ENCODE peak calls at places on chromosomes 16 and 17, in six cellular contexts. X is right lobe of liver, A is cardiac muscle cell, O is hepatocyte, D is AG10803, I is GM13977. G is an unnamed sample.

GRCh38 chr17:61402073-61402541 is 2.5 kb downstream of the TBX2 start:
- DNase-seq in O (no peak), D (no peak), X (no peak), A (no peak), I (no peak), G (no peak)

GRCh38 chr17:81412490-81413093 is 17.3 kb downstream of the BAHCC1 start:
- DNase-seq in I (peak), A (peak), D (no peak), X (no peak), O (no peak), G (no peak)

GRCh38 chr16:28009586-28010373 is 53.7 kb downstream of the GSG1L start:
- DNase-seq in I (no peak), D (no peak), X (no peak), A (no peak), O (no peak), G (no peak)

GRCh38 chr16:50244504-50245416 is 21.6 kb upstream of the ADCY7 start:
- DNase-seq in X (no peak), D (no peak), A (no peak), O (no peak), I (no peak), G (no peak)

GRCh38 chr17:2931426-2931825 is 132.0 kb downstream of the OR1D5 start:
- DNase-seq in X (no peak), A (no peak), D (no peak), O (peak), I (no peak), G (no peak)

GRCh38 chr17:2215616-2216364 is 87.8 kb downstream of the SMG6 start:
- DNase-seq in D (peak), A (peak), X (peak), O (peak), I (peak), G (no peak)

GRCh38 chr17:77375917-77376651 is 235.3 kb downstream of the SEC14L1 start:
- DNase-seq in I (peak), O (peak), D (peak), A (peak), X (no peak), G (no peak)

GRCh38 chr16:49712106-49712505 is 143.8 kb downstream of the ZNF423 start:
- DNase-seq in O (no peak), D (no peak), I (no peak), A (no peak), X (no peak), G (no peak)

GRCh38 chr17:50028207-50029120 is 27.4 kb upstream of the ITGA3 start:
- DNase-seq in D (peak), A (peak), X (no peak), I (no peak), O (peak), G (peak)

GRCh38 chr17:81534157-81535006 is 6.2 kb downstream of the FSCN2 start:
- DNase-seq in O (no peak), A (no peak), X (no peak), I (no peak), D (no peak), G (no peak)

GRCh38 chr16:2473999-2474876 is 689 bp upstream of the TBC1D24 start:
- DNase-seq in O (peak), X (peak), D (peak), I (peak), A (peak), G (peak)

DNA sequence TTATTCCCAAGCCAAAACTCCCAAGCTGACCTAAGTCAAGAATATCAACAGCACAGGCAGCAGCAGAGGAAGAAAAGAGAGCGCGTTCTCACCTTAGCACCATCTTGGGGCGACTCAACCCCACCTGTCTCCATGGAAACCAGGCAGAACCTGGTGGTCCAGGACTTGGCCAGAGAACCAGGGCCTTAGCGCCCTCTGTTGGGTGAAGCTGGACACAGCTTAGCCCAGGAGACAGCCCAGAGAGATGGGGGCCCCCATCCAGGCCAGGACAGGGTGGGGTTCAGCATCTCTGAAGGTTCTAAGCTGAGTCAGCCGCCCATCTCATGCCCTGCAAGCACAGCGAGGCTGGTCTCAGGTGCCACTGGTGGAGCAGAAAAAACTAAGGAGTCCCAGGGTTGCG is 60.1 kb upstream of the TMEM132E start:
- DNase-seq in O (no peak), A (peak), X (no peak), D (no peak), I (peak), G (peak)
- TF ChIP-seq CTCF in O (peak), A (peak), X (peak), D (peak), I (peak), G (peak)

GRCh38 chr16:67179421-67180080 is 4.2 kb downstream of the MATCAP1 start:
- DNase-seq in I (no peak), X (no peak), O (no peak), D (no peak), A (no peak), G (no peak)
- TF ChIP-seq CTCF in I (no peak), X (peak), O (peak), D (peak), A (no peak), G (no peak)

GRCh38 chr17:29242051-29242450 is 4.6 kb upstream of the CRYBA1 start:
- DNase-seq in I (no peak), D (no peak), X (no peak), A (no peak), O (no peak), G (no peak)
- TF ChIP-seq CTCF in I (no peak), D (no peak), X (no peak), A (no peak), O (no peak), G (no peak)

DNA sequence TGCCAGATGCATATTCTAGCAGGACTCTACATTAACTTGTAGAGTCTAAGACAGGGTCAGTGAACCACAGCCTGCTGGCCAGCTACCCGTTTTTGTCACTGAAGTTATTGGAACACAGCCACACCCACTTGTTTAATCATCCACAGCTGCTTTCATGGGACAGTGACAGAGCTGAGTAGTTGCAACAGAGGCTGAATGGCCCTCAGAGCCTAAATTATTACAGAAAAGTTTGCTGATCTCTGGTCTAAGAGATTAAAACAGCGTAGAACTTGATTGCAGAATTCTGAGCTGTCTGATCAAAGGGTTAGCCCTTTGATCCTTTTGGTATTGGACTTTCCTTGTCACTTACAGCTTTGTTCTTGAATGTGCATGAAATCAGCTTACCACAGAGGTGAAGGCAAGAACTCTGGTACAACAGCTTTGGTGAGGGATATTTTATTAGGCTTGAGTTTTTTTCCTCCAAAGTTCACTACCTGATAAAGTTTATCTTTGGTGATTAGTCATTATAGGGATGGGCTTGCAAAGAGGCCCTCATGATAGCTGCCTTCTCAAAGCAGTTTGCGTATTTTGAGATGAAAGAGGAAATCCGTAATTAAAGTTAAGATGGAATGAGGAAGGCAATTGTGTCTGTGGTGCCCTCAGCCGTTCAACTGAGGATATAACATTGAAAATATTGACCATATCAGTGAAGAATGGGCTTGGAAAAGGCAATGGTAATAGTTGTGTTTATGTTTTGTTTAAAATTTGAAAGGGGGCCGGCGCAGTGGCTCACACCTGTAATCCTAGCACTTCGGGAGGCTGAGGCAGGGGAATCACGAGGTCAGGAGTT is 23.7 kb downstream of the ALDH3A2 start:
- DNase-seq in D (peak), A (no peak), X (peak), O (peak), I (no peak), G (peak)
- TF ChIP-seq CTCF in D (peak), A (peak), X (peak), O (no peak), I (no peak), G (no peak)

GRCh38 chr17:28346746-28347246 is 10.5 kb downstream of the POLDIP2 start:
- DNase-seq in I (no peak), O (peak), D (no peak), A (no peak), X (peak), G (peak)
- TF ChIP-seq CTCF in I (peak), O (peak), D (peak), A (peak), X (peak), G (peak)

DNA sequence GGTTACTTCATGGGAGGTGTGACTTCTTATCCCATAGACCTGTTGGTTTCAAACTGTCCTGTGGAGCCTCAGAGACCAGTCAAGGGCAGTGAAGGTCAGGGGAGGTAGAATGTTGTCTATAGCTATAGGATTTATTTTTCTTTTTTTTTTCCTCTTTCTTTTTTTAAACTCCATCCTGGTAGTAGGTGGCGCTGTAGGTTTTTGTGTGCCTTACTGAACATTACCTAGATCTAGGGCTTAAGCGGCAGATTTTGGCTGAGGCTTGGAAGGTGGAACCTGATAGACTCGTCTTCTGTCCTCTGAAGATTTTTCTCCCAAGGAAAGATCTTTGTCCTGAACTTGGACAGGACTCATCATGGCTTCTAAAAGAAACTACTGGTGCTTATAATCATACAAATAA is 8.2 kb upstream of the LASP1NB start:
- DNase-seq in D (no peak), X (no peak), I (no peak), A (no peak), O (no peak), G (no peak)
- TF ChIP-seq CTCF in D (no peak), X (no peak), I (no peak), A (no peak), O (peak), G (no peak)

GRCh38 chr16:659618-660017 is 8.3 kb upstream of the RHOT2 start:
- DNase-seq in O (no peak), X (no peak), I (no peak), D (no peak), A (no peak), G (no peak)

GRCh38 chr16:660132-660458 is 7.8 kb upstream of the RHOT2 start:
- DNase-seq in I (no peak), O (no peak), D (no peak), A (no peak), X (no peak), G (no peak)

GRCh38 chr16:660459-661183 is 7.3 kb upstream of the RHOT2 start:
- DNase-seq in X (peak), D (peak), O (peak), I (peak), A (peak), G (no peak)

GRCh38 chr16:657487-657886 is 8.3 kb downstream of the WDR90 start:
- DNase-seq in A (no peak), O (no peak), X (no peak), D (no peak), I (no peak), G (no peak)

GRCh38 chr16:658679-659571 is 9.0 kb upstream of the RHOT2 start:
- DNase-seq in A (no peak), X (no peak), I (no peak), D (no peak), O (no peak), G (no peak)
- TF ChIP-seq CTCF in A (peak), X (no peak), I (peak), D (no peak), O (no peak), G (no peak)